ENCODE peak calls at places on chromosomes 16 and 17, in five cellular contexts. One of them, this sample, is unnamed.

GRCh38 chr16:71467810-71468209 is 5.8 kb upstream of the ZNF23 start:
- DNase-seq in NCI-H748 treated with DMSO at 0.1 percent for 48 hours: no peak
- DNase-seq in effector memory CD8-positive, alpha-beta T cell: peak
- DNase-seq in CD4-positive, alpha-beta T cell: peak
- DNase-seq in EH: peak
- DNase-seq in this sample: no peak

GRCh38 chr17:27807567-27808470 is 7.5 kb upstream of the NOS2 start:
- DNase-seq in effector memory CD8-positive, alpha-beta T cell: peak
- DNase-seq in NCI-H748 treated with DMSO at 0.1 percent for 48 hours: no peak
- DNase-seq in EH: no peak
- DNase-seq in CD4-positive, alpha-beta T cell: peak
- DNase-seq in this sample: no peak

GRCh38 chr16:28237754-28238357 is 26.1 kb upstream of the XPO6 start:
- DNase-seq in NCI-H748 treated with DMSO at 0.1 percent for 48 hours: no peak
- DNase-seq in effector memory CD8-positive, alpha-beta T cell: no peak
- DNase-seq in CD4-positive, alpha-beta T cell: no peak
- DNase-seq in EH: no peak
- DNase-seq in this sample: no peak

GRCh38 chr17:56213031-56213430 is 59.8 kb downstream of the ANKFN1 start:
- DNase-seq in NCI-H748 treated with DMSO at 0.1 percent for 48 hours: no peak
- DNase-seq in EH: no peak
- DNase-seq in CD4-positive, alpha-beta T cell: no peak
- DNase-seq in effector memory CD8-positive, alpha-beta T cell: no peak
- DNase-seq in this sample: no peak

GRCh38 chr16:87391324-87391949 is 699 bp upstream of the MAP1LC3B start:
- DNase-seq in effector memory CD8-positive, alpha-beta T cell: no peak
- DNase-seq in CD4-positive, alpha-beta T cell: no peak
- DNase-seq in NCI-H748 treated with DMSO at 0.1 percent for 48 hours: no peak
- DNase-seq in EH: no peak
- DNase-seq in this sample: no peak

GRCh38 chr16:31880322-31880979 is 6.8 kb downstream of the ZNF267 start:
- DNase-seq in CD4-positive, alpha-beta T cell: no peak
- DNase-seq in EH: peak
- DNase-seq in effector memory CD8-positive, alpha-beta T cell: peak
- DNase-seq in NCI-H748 treated with DMSO at 0.1 percent for 48 hours: no peak
- DNase-seq in this sample: peak

GRCh38 chr17:35315283-35315682 is 58.1 kb downstream of the SLFN11 start:
- DNase-seq in effector memory CD8-positive, alpha-beta T cell: no peak
- DNase-seq in CD4-positive, alpha-beta T cell: no peak
- DNase-seq in EH: peak
- DNase-seq in NCI-H748 treated with DMSO at 0.1 percent for 48 hours: no peak
- DNase-seq in this sample: peak

GRCh38 chr16:48810803-48811453 is 200.9 kb upstream of the N4BP1 start:
- DNase-seq in CD4-positive, alpha-beta T cell: no peak
- DNase-seq in EH: no peak
- DNase-seq in NCI-H748 treated with DMSO at 0.1 percent for 48 hours: no peak
- DNase-seq in effector memory CD8-positive, alpha-beta T cell: no peak
- DNase-seq in this sample: no peak

GRCh38 chr16:49800876-49801275 is 55.0 kb downstream of the ZNF423 start:
- DNase-seq in effector memory CD8-positive, alpha-beta T cell: no peak
- DNase-seq in NCI-H748 treated with DMSO at 0.1 percent for 48 hours: no peak
- DNase-seq in CD4-positive, alpha-beta T cell: no peak
- DNase-seq in EH: no peak
- DNase-seq in this sample: no peak

GRCh38 chr17:4555863-4556646 is 871 bp upstream of the MYBBP1A start:
- DNase-seq in CD4-positive, alpha-beta T cell: no peak
- DNase-seq in effector memory CD8-positive, alpha-beta T cell: no peak
- DNase-seq in NCI-H748 treated with DMSO at 0.1 percent for 48 hours: no peak
- DNase-seq in EH: no peak
- DNase-seq in this sample: no peak

GRCh38 chr16:4679854-4680636 is 13.3 kb upstream of the NUDT16L1 start:
- DNase-seq in CD4-positive, alpha-beta T cell: no peak
- DNase-seq in effector memory CD8-positive, alpha-beta T cell: no peak
- DNase-seq in EH: no peak
- DNase-seq in NCI-H748 treated with DMSO at 0.1 percent for 48 hours: no peak
- DNase-seq in this sample: no peak

GRCh38 chr17:72916991-72917390 is 175.5 kb downstream of the SLC39A11 start:
- DNase-seq in CD4-positive, alpha-beta T cell: no peak
- DNase-seq in effector memory CD8-positive, alpha-beta T cell: no peak
- DNase-seq in EH: peak
- DNase-seq in NCI-H748 treated with DMSO at 0.1 percent for 48 hours: no peak
- DNase-seq in this sample: no peak

GRCh38 chr17:4903051-4903818 is at the start of gene CHRNE:
- DNase-seq in NCI-H748 treated with DMSO at 0.1 percent for 48 hours: peak
- DNase-seq in effector memory CD8-positive, alpha-beta T cell: peak
- DNase-seq in EH: peak
- DNase-seq in CD4-positive, alpha-beta T cell: peak
- DNase-seq in this sample: peak